ENCODE peak calls at places on chromosomes 4 and X, in five cellular contexts. One of them, this sample, is unnamed.

GRCh38 chr4:151658959-151659593 is 101.7 kb downstream of the GATB start:
- DNase-seq in tibial artery: no peak
- DNase-seq in cardiac muscle cell: peak; percentile 77
- DNase-seq in ascending aorta: no peak
- DNase-seq in OCI-LY7: peak; percentile 44
- DNase-seq in this sample: no peak

GRCh38 chr4:53480909-53481308 is 103.5 kb downstream of the FIP1L1 start:
- DNase-seq in cardiac muscle cell: no peak
- DNase-seq in ascending aorta: no peak
- DNase-seq in tibial artery: no peak
- DNase-seq in OCI-LY7: no peak
- DNase-seq in this sample: no peak

GRCh38 chr4:120844528-120844921 is 78.0 kb downstream of the PRDM5 start:
- DNase-seq in OCI-LY7: no peak
- DNase-seq in cardiac muscle cell: no peak
- DNase-seq in ascending aorta: no peak
- DNase-seq in tibial artery: no peak
- DNase-seq in this sample: no peak

GRCh38 chr4:156128616-156129015 is 174.9 kb upstream of the CTSO start:
- DNase-seq in cardiac muscle cell: no peak
- DNase-seq in OCI-LY7: no peak
- DNase-seq in tibial artery: no peak
- DNase-seq in ascending aorta: no peak
- DNase-seq in this sample: no peak

GRCh38 chr4:95288552-95288951 is 260.2 kb downstream of the UNC5C start:
- DNase-seq in ascending aorta: no peak
- DNase-seq in tibial artery: no peak
- DNase-seq in OCI-LY7: no peak
- DNase-seq in cardiac muscle cell: no peak
- DNase-seq in this sample: no peak

GRCh38 chr4:152536545-152537182 is 772 bp upstream of the FBXW7 start:
- DNase-seq in OCI-LY7: peak; percentile 76
- DNase-seq in cardiac muscle cell: peak; percentile 49
- DNase-seq in tibial artery: peak; percentile 38
- DNase-seq in ascending aorta: peak; percentile 15
- DNase-seq in this sample: no peak

GRCh38 chr4:10108818-10109783 is 7.5 kb downstream of the WDR1 start:
- DNase-seq in ascending aorta: no peak
- DNase-seq in tibial artery: no peak
- DNase-seq in OCI-LY7: no peak
- DNase-seq in cardiac muscle cell: peak; percentile 42
- DNase-seq in this sample: no peak

GRCh38 chr4:65508169-65508568 is 162.1 kb downstream of the EPHA5 start:
- DNase-seq in ascending aorta: no peak
- DNase-seq in cardiac muscle cell: peak; percentile 67
- DNase-seq in OCI-LY7: no peak
- DNase-seq in tibial artery: no peak
- DNase-seq in this sample: no peak

GRCh38 chr4:139017861-139018260 is 2.3 kb downstream of the NOCT start:
- DNase-seq in tibial artery: no peak
- DNase-seq in ascending aorta: no peak
- DNase-seq in cardiac muscle cell: peak; percentile 57
- DNase-seq in OCI-LY7: no peak
- DNase-seq in this sample: no peak

GRCh38 chr4:153083447-153083921 is 120.8 kb upstream of the TRIM2 start:
- DNase-seq in OCI-LY7: peak; percentile 80
- DNase-seq in cardiac muscle cell: peak; percentile 87
- DNase-seq in ascending aorta: no peak
- DNase-seq in tibial artery: no peak
- DNase-seq in this sample: peak; percentile 17

GRCh38 chr4:180486342-180486741 is 1756.9 kb upstream of the TENM3 start:
- DNase-seq in ascending aorta: no peak
- DNase-seq in cardiac muscle cell: no peak
- DNase-seq in tibial artery: no peak
- DNase-seq in OCI-LY7: no peak
- DNase-seq in this sample: no peak

GRCh38 chr4:168569066-168569908 is 72.4 kb downstream of the PALLD start:
- DNase-seq in ascending aorta: no peak
- DNase-seq in OCI-LY7: no peak
- DNase-seq in tibial artery: no peak
- DNase-seq in cardiac muscle cell: peak; percentile 50
- DNase-seq in this sample: no peak

GRCh38 chrX:16212436-16212835 is 45.2 kb downstream of the MAGEB17 start:
- DNase-seq in OCI-LY7: peak; percentile 27
- DNase-seq in cardiac muscle cell: peak; percentile 36
- DNase-seq in tibial artery: no peak
- DNase-seq in ascending aorta: no peak
- DNase-seq in this sample: no peak

GRCh38 chr4:25703731-25704388 is 48.2 kb downstream of the SLC34A2 start:
- DNase-seq in ascending aorta: no peak
- DNase-seq in OCI-LY7: no peak
- DNase-seq in cardiac muscle cell: peak; percentile 25
- DNase-seq in tibial artery: no peak
- DNase-seq in this sample: no peak

GRCh38 chr4:186808635-186809018 is 85.0 kb upstream of the FAT1 start:
- DNase-seq in tibial artery: no peak
- DNase-seq in OCI-LY7: no peak
- DNase-seq in ascending aorta: no peak
- DNase-seq in cardiac muscle cell: peak; percentile 70
- DNase-seq in this sample: no peak

GRCh38 chr4:170025523-170026252 is 507 bp downstream of the MFAP3L start:
- DNase-seq in OCI-LY7: no peak
- DNase-seq in ascending aorta: no peak
- DNase-seq in tibial artery: no peak
- DNase-seq in cardiac muscle cell: peak; percentile 15
- DNase-seq in this sample: no peak

GRCh38 chrX:73916931-73917657 is 354.1 kb downstream of the CHIC1 start:
- DNase-seq in tibial artery: no peak
- DNase-seq in ascending aorta: no peak
- DNase-seq in OCI-LY7: no peak
- DNase-seq in cardiac muscle cell: peak; percentile 95
- DNase-seq in this sample: no peak

GRCh38 chrX:151970661-151971060 is 3.8 kb downstream of the GABRE start:
- DNase-seq in ascending aorta: no peak
- DNase-seq in cardiac muscle cell: peak; percentile 95
- DNase-seq in tibial artery: peak; percentile 77
- DNase-seq in OCI-LY7: no peak
- DNase-seq in this sample: no peak

GRCh38 chrX:39967348-39967747 is 130.4 kb downstream of the BCOR start:
- DNase-seq in tibial artery: no peak
- DNase-seq in ascending aorta: no peak
- DNase-seq in cardiac muscle cell: no peak
- DNase-seq in OCI-LY7: no peak
- DNase-seq in this sample: no peak

GRCh38 chr4:87073570-87074470 is 139.0 kb downstream of the AFF1 start:
- DNase-seq in ascending aorta: no peak
- DNase-seq in cardiac muscle cell: peak; percentile 37
- DNase-seq in tibial artery: no peak
- DNase-seq in OCI-LY7: peak; percentile 82
- DNase-seq in this sample: peak; percentile 12

GRCh38 chr4:154491731-154492249 is at the start of gene DCHS2:
- DNase-seq in cardiac muscle cell: peak; percentile 13
- DNase-seq in OCI-LY7: no peak
- DNase-seq in tibial artery: no peak
- DNase-seq in ascending aorta: no peak
- DNase-seq in this sample: no peak

GRCh38 chr4:148373093-148373492 is 69.1 kb downstream of the NR3C2 start:
- DNase-seq in ascending aorta: no peak
- DNase-seq in cardiac muscle cell: no peak
- DNase-seq in OCI-LY7: no peak
- DNase-seq in tibial artery: no peak
- DNase-seq in this sample: no peak

GRCh38 chr4:10087152-10087791 is 29.3 kb downstream of the WDR1 start:
- DNase-seq in tibial artery: no peak
- DNase-seq in ascending aorta: no peak
- DNase-seq in cardiac muscle cell: no peak
- DNase-seq in OCI-LY7: no peak
- DNase-seq in this sample: no peak

GRCh38 chrX:18873189-18873791 is 110.6 kb downstream of the PHKA2 start:
- DNase-seq in cardiac muscle cell: peak; percentile 72
- DNase-seq in tibial artery: peak; percentile 34
- DNase-seq in ascending aorta: no peak
- DNase-seq in OCI-LY7: no peak
- DNase-seq in this sample: no peak

GRCh38 chr4:48546336-48546735 is 56.3 kb downstream of the ZAR1 start:
- DNase-seq in ascending aorta: no peak
- DNase-seq in OCI-LY7: peak; percentile 55
- DNase-seq in tibial artery: no peak
- DNase-seq in cardiac muscle cell: peak; percentile 65
- DNase-seq in this sample: no peak

GRCh38 chr4:106450249-106450648 is 81.7 kb upstream of the GIMD1 start:
- DNase-seq in tibial artery: no peak
- DNase-seq in ascending aorta: no peak
- DNase-seq in OCI-LY7: no peak
- DNase-seq in cardiac muscle cell: no peak
- DNase-seq in this sample: no peak

GRCh38 chr4:22508376-22508775 is 7.5 kb downstream of the ADGRA3 start:
- DNase-seq in tibial artery: no peak
- DNase-seq in OCI-LY7: no peak
- DNase-seq in ascending aorta: no peak
- DNase-seq in cardiac muscle cell: no peak
- DNase-seq in this sample: no peak

GRCh38 chrX:121000589-121000988 is 15.0 kb upstream of the CT47A1 start:
- DNase-seq in OCI-LY7: peak; percentile 3
- DNase-seq in tibial artery: no peak
- DNase-seq in cardiac muscle cell: peak; percentile 59
- DNase-seq in ascending aorta: no peak
- DNase-seq in this sample: no peak

GRCh38 chr4:136829298-136829697 is 703.0 kb downstream of the PCDH18 start:
- DNase-seq in cardiac muscle cell: no peak
- DNase-seq in ascending aorta: no peak
- DNase-seq in OCI-LY7: no peak
- DNase-seq in tibial artery: no peak
- DNase-seq in this sample: no peak

GRCh38 chr4:154960476-154960875 is 179.4 kb downstream of the RBM46 start:
- DNase-seq in OCI-LY7: no peak
- DNase-seq in cardiac muscle cell: no peak
- DNase-seq in ascending aorta: no peak
- DNase-seq in tibial artery: no peak
- DNase-seq in this sample: no peak

GRCh38 chrX:42839632-42840031 is 61.7 kb upstream of the PPP1R2C start:
- DNase-seq in OCI-LY7: no peak
- DNase-seq in cardiac muscle cell: no peak
- DNase-seq in ascending aorta: no peak
- DNase-seq in tibial artery: no peak
- DNase-seq in this sample: no peak

GRCh38 chr4:81214518-81215218 is 354 bp downstream of the PRKG2 start:
- DNase-seq in tibial artery: no peak
- DNase-seq in OCI-LY7: no peak
- DNase-seq in cardiac muscle cell: peak; percentile 53
- DNase-seq in ascending aorta: no peak
- DNase-seq in this sample: no peak

GRCh38 chr4:8387615-8388266 is 52.8 kb downstream of the ACOX3 start:
- DNase-seq in tibial artery: no peak
- DNase-seq in cardiac muscle cell: no peak
- DNase-seq in OCI-LY7: no peak
- DNase-seq in ascending aorta: no peak
- DNase-seq in this sample: no peak

GRCh38 chr4:129230836-129231235 is 134.9 kb downstream of the C4orf33 start:
- DNase-seq in ascending aorta: no peak
- DNase-seq in tibial artery: no peak
- DNase-seq in OCI-LY7: no peak
- DNase-seq in cardiac muscle cell: no peak
- DNase-seq in this sample: no peak

GRCh38 chr4:1366371-1367229 is 19.6 kb downstream of the UVSSA start:
- DNase-seq in OCI-LY7: no peak
- DNase-seq in ascending aorta: no peak
- DNase-seq in cardiac muscle cell: no peak
- DNase-seq in tibial artery: no peak
- DNase-seq in this sample: no peak

GRCh38 chr4:59457576-59457975 is 1742.5 kb upstream of the ADGRL3 start:
- DNase-seq in tibial artery: no peak
- DNase-seq in cardiac muscle cell: no peak
- DNase-seq in OCI-LY7: no peak
- DNase-seq in ascending aorta: no peak
- DNase-seq in this sample: no peak

GRCh38 chr4:83686166-83686565 is 150.3 kb downstream of the GPAT3 start:
- DNase-seq in OCI-LY7: no peak
- DNase-seq in tibial artery: no peak
- DNase-seq in ascending aorta: no peak
- DNase-seq in cardiac muscle cell: no peak
- DNase-seq in this sample: no peak

DNA sequence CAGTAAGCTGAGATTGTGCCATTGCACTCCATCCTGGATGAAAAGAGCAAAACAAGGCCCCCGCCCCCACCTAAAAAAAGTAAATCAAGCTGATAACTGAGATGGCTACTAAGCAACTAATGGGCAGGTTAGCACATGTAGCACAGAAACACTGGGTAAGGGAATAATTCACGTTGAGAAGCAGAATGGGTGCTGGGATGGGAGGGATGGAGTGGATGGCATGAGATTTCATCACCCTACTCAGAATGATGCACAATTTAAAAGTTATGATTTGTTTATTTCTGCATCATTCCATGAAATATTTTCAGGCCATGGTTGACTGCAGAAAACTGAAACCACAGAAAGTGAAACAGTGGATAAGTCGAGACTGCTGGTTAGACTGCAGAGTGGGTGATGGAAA is 224.0 kb downstream of the ARAP2 start:
- DNase-seq in OCI-LY7: no peak
- DNase-seq in tibial artery: no peak
- DNase-seq in ascending aorta: no peak
- DNase-seq in cardiac muscle cell: no peak
- DNase-seq in this sample: no peak
- H3K9me3 ChIP-seq in OCI-LY7: no peaks in the 10 kb centered on the region
- H3K9me3 ChIP-seq in tibial artery: no peaks in the 10 kb centered on the region
- H3K9me3 ChIP-seq in ascending aorta: no peaks in the 10 kb centered on the region
- H3K9me3 ChIP-seq in cardiac muscle cell: no peaks in the 10 kb centered on the region
- H3K9me3 ChIP-seq in this sample: no peaks in the 10 kb centered on the region

GRCh38 chrX:148271263-148271662 is 229.2 kb upstream of the AFF2 start:
- DNase-seq in cardiac muscle cell: no peak
- DNase-seq in ascending aorta: no peak
- DNase-seq in OCI-LY7: no peak
- DNase-seq in tibial artery: no peak
- DNase-seq in this sample: no peak
- H3K9me3 ChIP-seq in cardiac muscle cell: no peaks in the 10 kb centered on the region
- H3K9me3 ChIP-seq in ascending aorta: no peaks in the 10 kb centered on the region
- H3K9me3 ChIP-seq in OCI-LY7: no peaks in the 10 kb centered on the region
- H3K9me3 ChIP-seq in tibial artery: no peaks in the 10 kb centered on the region
- H3K9me3 ChIP-seq in this sample: no peaks in the 10 kb centered on the region

GRCh38 chr4:149791836-149792235 is 23.8 kb downstream of the IQCM start:
- DNase-seq in tibial artery: no peak
- DNase-seq in cardiac muscle cell: peak; percentile 20
- DNase-seq in OCI-LY7: no peak
- DNase-seq in ascending aorta: no peak
- DNase-seq in this sample: no peak
- H3K9me3 ChIP-seq in tibial artery: no peaks in the 10 kb centered on the region
- H3K9me3 ChIP-seq in cardiac muscle cell: no peaks in the 10 kb centered on the region
- H3K9me3 ChIP-seq in OCI-LY7: no peaks in the 10 kb centered on the region
- H3K9me3 ChIP-seq in ascending aorta: no peaks in the 10 kb centered on the region
- H3K9me3 ChIP-seq in this sample: no peaks in the 10 kb centered on the region

DNA sequence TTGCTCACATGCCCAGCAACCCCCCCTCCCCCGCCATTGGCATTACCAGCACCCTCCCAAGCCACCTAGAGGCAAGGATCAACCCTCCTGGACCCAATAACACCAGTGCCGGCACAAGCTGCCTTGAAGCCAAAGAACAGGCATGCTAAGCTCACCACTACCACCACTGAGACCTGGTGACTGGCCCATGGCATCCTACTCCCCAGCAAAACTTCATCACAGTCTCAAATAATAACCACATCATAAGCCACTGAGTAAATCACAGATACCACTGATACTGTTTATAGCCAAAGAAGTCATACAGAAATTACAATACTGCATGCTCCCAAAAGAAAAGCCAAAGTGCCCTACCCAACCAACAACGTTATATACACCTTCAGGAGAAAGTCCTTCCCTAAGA is 73.6 kb upstream of the RPL34 start:
- DNase-seq in tibial artery: no peak
- DNase-seq in cardiac muscle cell: no peak
- DNase-seq in OCI-LY7: no peak
- DNase-seq in ascending aorta: no peak
- DNase-seq in this sample: no peak
- H3K9me3 ChIP-seq in tibial artery: peaks cover 16% of the 10 kb centered on the region
- H3K9me3 ChIP-seq in cardiac muscle cell: no peaks in the 10 kb centered on the region
- H3K9me3 ChIP-seq in OCI-LY7: peaks cover 8% of the 10 kb centered on the region
- H3K9me3 ChIP-seq in ascending aorta: no peaks in the 10 kb centered on the region
- H3K9me3 ChIP-seq in this sample: peaks cover 3% of the 10 kb centered on the region

This sample was measured in T-helper 17 cell.